ENCODE peak calls at places on chromosome 2, in six cellular contexts. H is mesenchymal stem cell; U is renal cortical epithelial cell; V is NCI-H1048; S is NCI-H1417; A is stimulated activated CD4-positive, alpha-beta T cell treated with anti-CD3 and anti-CD28 coated beads, Interleukin-1b, Interleukin-23, amount 100 ng/mL, for 1 hour. X is an unnamed sample.

GRCh38 chr2:241859017-241859435 is 332 bp upstream of the PDCD1 start:
- DNase-seq in H (no peak), U (no peak), V (no peak), S (no peak), A (no peak), X (no peak)

GRCh38 chr2:20062615-20063545 is 11.5 kb upstream of the LAPTM4A start:
- DNase-seq in H (peak; percentile 85), U (no peak), V (no peak), S (no peak), A (no peak), X (no peak)

GRCh38 chr2:175872716-175873115 is 129.4 kb downstream of the LNPK start:
- DNase-seq in H (no peak), U (no peak), V (no peak), S (no peak), A (no peak), X (no peak)

GRCh38 chr2:2801458-2801857 is 470.4 kb upstream of the MYT1L start:
- DNase-seq in H (no peak), U (no peak), V (no peak), S (no peak), A (no peak), X (no peak)

GRCh38 chr2:240933966-240934700 is 28.0 kb downstream of the CROCC2 start:
- DNase-seq in H (no peak), U (no peak), V (no peak), S (no peak), A (no peak), X (no peak)

GRCh38 chr2:88452151-88452851 is at the start of gene FOXI3:
- DNase-seq in H (no peak), U (no peak), V (no peak), S (no peak), A (no peak), X (no peak)

GRCh38 chr2:46299365-46300263 is 2.4 kb downstream of the EPAS1 start:
- DNase-seq in H (peak; percentile 84), U (peak; percentile 80), V (no peak), S (peak; percentile 64), A (no peak), X (peak; percentile 64)

GRCh38 chr2:56185582-56186046 is 1.8 kb downstream of the CCDC85A start:
- DNase-seq in H (peak; percentile 61), U (peak; percentile 11), V (no peak), S (peak; percentile 62), A (no peak), X (peak; percentile 28)

GRCh38 chr2:45988879-45989278 is 308.3 kb upstream of the EPAS1 start:
- DNase-seq in H (no peak), U (no peak), V (no peak), S (no peak), A (no peak), X (no peak)

GRCh38 chr2:146523218-146523617 is 1321.6 kb upstream of the ACVR2A start:
- DNase-seq in H (peak; percentile 22), U (peak; percentile 12), V (no peak), S (no peak), A (no peak), X (no peak)

GRCh38 chr2:13056259-13056843 is 339.6 kb downstream of the TRIB2 start:
- DNase-seq in H (peak; percentile 12), U (peak; percentile 9), V (no peak), S (no peak), A (no peak), X (peak; percentile 13)

GRCh38 chr2:180196419-180196977 is 189.4 kb upstream of the CWC22 start:
- DNase-seq in H (peak; percentile 10), U (peak; percentile 19), V (no peak), S (no peak), A (no peak), X (peak; percentile 15)

GRCh38 chr2:205680067-205680466 is 2.2 kb upstream of the NRP2 start:
- DNase-seq in H (peak; percentile 91), U (peak; percentile 78), V (peak; percentile 58), S (peak; percentile 68), A (no peak), X (peak; percentile 89)

GRCh38 chr2:12734914-12735654 is 18.3 kb downstream of the TRIB2 start:
- DNase-seq in H (peak; percentile 59), U (no peak), V (no peak), S (no peak), A (no peak), X (no peak)

GRCh38 chr2:145757503-145758290 is 1237.8 kb upstream of the ZEB2 start:
- DNase-seq in H (no peak), U (peak; percentile 75), V (no peak), S (no peak), A (no peak), X (peak; percentile 74)

GRCh38 chr2:20381457-20381856 is 30.8 kb upstream of the PUM2 start:
- DNase-seq in H (peak; percentile 51), U (peak; percentile 55), V (no peak), S (peak; percentile 90), A (no peak), X (no peak)